ENCODE peak calls at places on chromosomes 6 and 20, in seven cellular contexts. Q is activated CD4-positive, alpha-beta T cell treated with anti-CD3 and anti-CD28 coated beads for 36 hours; W is CD8-positive, alpha-beta memory T cell; I is suprapubic skin; O is ELR; A is A172; G is stimulated activated naive B cell treated with anti-CD40 and anti-IgM and Interleukin-4, amounts not matched to agents 10 μg/mL and 1 μg/mL and 100 μg/mL, for 72 hours. Z is an unnamed sample.

GRCh38 chr6:109059148-109059547 is 35.5 kb downstream of the SESN1 start:
- DNase-seq in Q (no peak), W (no peak), I (no peak), O (no peak), A (no peak), G (no peak), Z (no peak)

GRCh38 chr6:5636210-5637030 is 370.3 kb downstream of the NRN1 start:
- DNase-seq in Q (no peak), W (no peak), I (no peak), O (no peak), A (no peak), G (no peak), Z (no peak)

GRCh38 chr6:106574729-106575458 is 54.4 kb downstream of the RTN4IP1 start:
- DNase-seq in Q (no peak), W (no peak), I (no peak), O (peak; percentile 80), A (peak; percentile 80), G (no peak), Z (no peak)

GRCh38 chr20:54123587-54124180 is 50.1 kb downstream of the CYP24A1 start:
- DNase-seq in Q (no peak), W (no peak), I (no peak), O (peak; percentile 99), A (peak; percentile 99), G (no peak), Z (peak; percentile 71)

GRCh38 chr6:36177166-36177565 is 19.4 kb upstream of the BRPF3 start:
- DNase-seq in Q (peak; percentile 43), W (no peak), I (no peak), O (no peak), A (no peak), G (no peak), Z (no peak)

GRCh38 chr20:37566590-37567330 is 39.1 kb upstream of the BLCAP start:
- DNase-seq in Q (no peak), W (no peak), I (peak; percentile 32), O (no peak), A (no peak), G (no peak), Z (peak; percentile 37)

GRCh38 chr6:134589512-134589911 is 271.6 kb upstream of the SGK1 start:
- DNase-seq in Q (no peak), W (no peak), I (no peak), O (peak; percentile 99), A (peak; percentile 92), G (no peak), Z (no peak)

GRCh38 chr20:58293453-58293852 is 16.1 kb upstream of the RAB22A start:
- DNase-seq in Q (peak; percentile 21), W (no peak), I (no peak), O (peak; percentile 19), A (peak; percentile 42), G (no peak), Z (no peak)

GRCh38 chr6:87807423-87807978 is 105.5 kb upstream of the AKIRIN2 start:
- DNase-seq in Q (no peak), W (no peak), I (no peak), O (no peak), A (no peak), G (no peak), Z (no peak)

GRCh38 chr6:72595812-72596211 is 26.1 kb upstream of the KCNQ5 start:
- DNase-seq in Q (no peak), W (no peak), I (no peak), O (no peak), A (no peak), G (no peak), Z (no peak)

GRCh38 chr6:134256862-134257261 is 61.0 kb downstream of the SGK1 start:
- DNase-seq in Q (no peak), W (no peak), I (no peak), O (no peak), A (no peak), G (no peak), Z (no peak)

GRCh38 chr6:167136376-167136775 is 13.5 kb downstream of the CCR6 start:
- DNase-seq in Q (peak; percentile 36), W (no peak), I (no peak), O (no peak), A (no peak), G (no peak), Z (no peak)

GRCh38 chr6:108115598-108116058 is 41.1 kb upstream of the OSTM1 start:
- DNase-seq in Q (peak; percentile 46), W (no peak), I (no peak), O (peak; percentile 63), A (no peak), G (peak; percentile 13), Z (no peak)

GRCh38 chr6:106064766-106065165 is 21.4 kb upstream of the PRDM1 start:
- DNase-seq in Q (no peak), W (no peak), I (no peak), O (peak; percentile 48), A (no peak), G (no peak), Z (no peak)

GRCh38 chr6:77450924-77451323 is 12.4 kb downstream of the HTR1B start:
- DNase-seq in Q (no peak), W (no peak), I (no peak), O (peak; percentile 44), A (no peak), G (no peak), Z (no peak)

GRCh38 chr20:11170565-11170964 is 496.8 kb upstream of the JAG1 start:
- DNase-seq in Q (no peak), W (no peak), I (no peak), O (no peak), A (no peak), G (no peak), Z (no peak)

GRCh38 chr6:71393471-71393870 is 104.9 kb downstream of the OGFRL1 start:
- DNase-seq in Q (no peak), W (no peak), I (no peak), O (peak; percentile 74), A (peak; percentile 42), G (no peak), Z (no peak)

GRCh38 chr6:150366118-150366778 is 2.6 kb upstream of the IYD start:
- DNase-seq in Q (no peak), W (no peak), I (no peak), O (no peak), A (no peak), G (no peak), Z (no peak)

GRCh38 chr6:55528624-55529023 is 50.4 kb downstream of the HMGCLL1 start:
- DNase-seq in Q (no peak), W (no peak), I (no peak), O (peak; percentile 67), A (peak; percentile 35), G (no peak), Z (no peak)

GRCh38 chr6:106085984-106086832 is at the start of gene PRDM1:
- DNase-seq in Q (peak; percentile 83), W (peak; percentile 81), I (peak; percentile 88), O (peak; percentile 92), A (peak; percentile 66), G (peak; percentile 90), Z (peak; percentile 79)

GRCh38 chr6:138028893-138029292 is 78.3 kb downstream of the PERP start:
- DNase-seq in Q (no peak), W (no peak), I (no peak), O (no peak), A (no peak), G (no peak), Z (no peak)

GRCh38 chr6:56091159-56091869 is 156.1 kb downstream of the COL21A1 start:
- DNase-seq in Q (no peak), W (no peak), I (no peak), O (peak; percentile 74), A (peak; percentile 71), G (no peak), Z (no peak)